ENCODE peak calls at places on chromosomes 5 and 9, in five cellular contexts. Q is right lobe of liver, C is fibroblast of pulmonary artery, Z is fibroblast of the aortic adventitia, I is heart right ventricle. T is an unnamed sample.

GRCh38 chr9:135087489-135087791 is at the start of gene OLFM1:
- DNase-seq in Q (peak; percentile 73), C (peak; percentile 63), Z (peak; percentile 45), I (peak; percentile 82), T (peak; percentile 93)

GRCh38 chr5:143515829-143516228 is 112.3 kb upstream of the NR3C1 start:
- DNase-seq in Q (peak; percentile 75), C (no peak), Z (no peak), I (peak; percentile 34), T (no peak)

GRCh38 chr5:38576442-38576841 is 20.0 kb upstream of the LIFR start:
- DNase-seq in Q (no peak), C (no peak), Z (no peak), I (no peak), T (no peak)

GRCh38 chr5:56567278-56567677 is 248.1 kb upstream of the MAP3K1 start:
- DNase-seq in Q (no peak), C (no peak), Z (no peak), I (no peak), T (no peak)

GRCh38 chr5:26568316-26568715 is 470.1 kb downstream of the CDH9 start:
- DNase-seq in Q (peak; percentile 24), C (no peak), Z (no peak), I (no peak), T (peak; percentile 47)

GRCh38 chr5:6773342-6774035 is 60.3 kb downstream of the TENT4A start:
- DNase-seq in Q (no peak), C (no peak), Z (no peak), I (no peak), T (no peak)

GRCh38 chr5:43315697-43316096 is 2.5 kb upstream of the HMGCS1 start:
- DNase-seq in Q (no peak), C (no peak), Z (no peak), I (no peak), T (no peak)

GRCh38 chr5:128227984-128228383 is 144.4 kb downstream of the SLC12A2 start:
- DNase-seq in Q (no peak), C (peak; percentile 89), Z (peak; percentile 96), I (no peak), T (no peak)

GRCh38 chr5:93654676-93655075 is 71.7 kb downstream of the NR2F1 start:
- DNase-seq in Q (no peak), C (peak; percentile 27), Z (peak; percentile 22), I (no peak), T (no peak)

GRCh38 chr9:129463477-129463876 is 157.4 kb downstream of the C9orf50 start:
- DNase-seq in Q (no peak), C (no peak), Z (no peak), I (no peak), T (no peak)

GRCh38 chr5:1889321-1890065 is 6.8 kb upstream of the IRX4 start:
- DNase-seq in Q (peak; percentile 35), C (no peak), Z (no peak), I (no peak), T (no peak)

GRCh38 chr9:121075251-121076036 is 689 bp downstream of the CNTRL start:
- DNase-seq in Q (no peak), C (no peak), Z (peak; percentile 31), I (no peak), T (no peak)

GRCh38 chr5:83547889-83548288 is 76.3 kb downstream of the VCAN start:
- DNase-seq in Q (no peak), C (no peak), Z (no peak), I (no peak), T (no peak)

GRCh38 chr9:114988962-114989599 is 58.7 kb upstream of the TNFSF8 start:
- DNase-seq in Q (no peak), C (no peak), Z (no peak), I (no peak), T (no peak)

GRCh38 chr5:172793577-172794488 is 22.8 kb upstream of the DUSP1 start:
- DNase-seq in Q (peak; percentile 70), C (peak; percentile 61), Z (peak; percentile 59), I (no peak), T (no peak)

GRCh38 chr5:7957329-7957728 is 88.4 kb downstream of the MTRR start:
- DNase-seq in Q (no peak), C (no peak), Z (no peak), I (no peak), T (no peak)

GRCh38 chr5:176180339-176180738 is 57.9 kb upstream of the SIMC1 start:
- DNase-seq in Q (no peak), C (peak; percentile 6), Z (peak; percentile 22), I (no peak), T (no peak)

GRCh38 chr9:14170973-14171596 is 142.9 kb downstream of the NFIB start:
- DNase-seq in Q (no peak), C (peak; percentile 79), Z (peak; percentile 68), I (no peak), T (no peak)

GRCh38 chr9:133114886-133115603 is 6.0 kb downstream of the RALGDS start:
- DNase-seq in Q (peak; percentile 54), C (no peak), Z (no peak), I (peak; percentile 13), T (peak; percentile 67)

GRCh38 chr5:126143622-126144021 is 279.6 kb upstream of the GRAMD2B start:
- DNase-seq in Q (no peak), C (no peak), Z (no peak), I (no peak), T (no peak)

GRCh38 chr5:176676361-176676824 is 29.1 kb downstream of the TSPAN17 start:
- DNase-seq in Q (no peak), C (peak; percentile 39), Z (peak; percentile 30), I (peak; percentile 65), T (peak; percentile 68)

DNA sequence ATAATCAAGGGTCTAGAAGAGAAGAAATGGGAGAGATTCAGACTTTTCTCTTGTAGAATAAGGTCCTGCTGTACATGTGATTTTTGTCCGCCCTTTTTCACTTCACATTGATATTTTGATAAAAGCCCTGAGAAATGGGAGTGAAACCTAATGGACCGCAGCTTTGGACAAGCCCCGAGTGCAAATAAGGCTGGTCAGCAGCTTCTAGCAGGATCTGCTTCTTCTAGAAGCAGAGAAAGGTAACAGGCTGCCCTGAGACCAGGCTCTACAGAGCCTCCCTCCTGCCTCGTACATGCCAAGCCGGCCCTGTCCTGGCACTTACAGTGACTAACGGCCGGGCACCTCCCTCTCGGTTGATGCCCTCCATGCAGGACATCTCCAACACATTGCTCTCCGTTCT is 33.4 kb downstream of the ACER2 start:
- DNase-seq in Q (no peak), C (no peak), Z (no peak), I (no peak), T (no peak)
- H3K4me3 ChIP-seq in Q (no peak overlapping the region), C (no peak overlapping the region), Z (no peak overlapping the region), I (no peak overlapping the region), T (no peak overlapping the region)

GRCh38 chr5:80926979-80927656 is 33.0 kb upstream of the RASGRF2 start:
- DNase-seq in Q (no peak), C (no peak), Z (no peak), I (no peak), T (no peak)

GRCh38 chr5:80921026-80921425 is 39.1 kb upstream of the RASGRF2 start:
- DNase-seq in Q (no peak), C (no peak), Z (no peak), I (no peak), T (no peak)

GRCh38 chr5:80928073-80928472 is 32.1 kb upstream of the RASGRF2 start:
- DNase-seq in Q (no peak), C (no peak), Z (no peak), I (no peak), T (no peak)

GRCh38 chr5:80926536-80926935 is 33.6 kb upstream of the RASGRF2 start:
- DNase-seq in Q (no peak), C (no peak), Z (no peak), I (no peak), T (no peak)

GRCh38 chr5:80925940-80926339 is 34.2 kb upstream of the RASGRF2 start:
- DNase-seq in Q (no peak), C (no peak), Z (no peak), I (no peak), T (no peak)
- H3K4me3 ChIP-seq in Q (no peak overlapping the region), C (no peak overlapping the region), Z (no peak overlapping the region), I (no peak overlapping the region), T (no peak overlapping the region)

GRCh38 chr5:158487677-158488076 is 612.0 kb downstream of the EBF1 start:
- DNase-seq in Q (no peak), C (no peak), Z (no peak), I (no peak), T (no peak)

GRCh38 chr5:158484968-158485367 is 614.7 kb downstream of the EBF1 start:
- DNase-seq in Q (no peak), C (no peak), Z (peak; percentile 26), I (no peak), T (no peak)

GRCh38 chr5:158485604-158486081 is 614.1 kb downstream of the EBF1 start:
- DNase-seq in Q (no peak), C (no peak), Z (peak; percentile 60), I (no peak), T (no peak)

GRCh38 chr5:158489207-158489532 is 610.5 kb downstream of the EBF1 start:
- DNase-seq in Q (no peak), C (no peak), Z (no peak), I (no peak), T (no peak)

GRCh38 chr5:158487156-158487555 is 612.6 kb downstream of the EBF1 start:
- DNase-seq in Q (no peak), C (no peak), Z (no peak), I (no peak), T (no peak)
- H3K4me3 ChIP-seq in Q (no peak overlapping the region), C (no peak overlapping the region), Z (no peak overlapping the region), I (no peak overlapping the region), T (no peak overlapping the region)

DNA sequence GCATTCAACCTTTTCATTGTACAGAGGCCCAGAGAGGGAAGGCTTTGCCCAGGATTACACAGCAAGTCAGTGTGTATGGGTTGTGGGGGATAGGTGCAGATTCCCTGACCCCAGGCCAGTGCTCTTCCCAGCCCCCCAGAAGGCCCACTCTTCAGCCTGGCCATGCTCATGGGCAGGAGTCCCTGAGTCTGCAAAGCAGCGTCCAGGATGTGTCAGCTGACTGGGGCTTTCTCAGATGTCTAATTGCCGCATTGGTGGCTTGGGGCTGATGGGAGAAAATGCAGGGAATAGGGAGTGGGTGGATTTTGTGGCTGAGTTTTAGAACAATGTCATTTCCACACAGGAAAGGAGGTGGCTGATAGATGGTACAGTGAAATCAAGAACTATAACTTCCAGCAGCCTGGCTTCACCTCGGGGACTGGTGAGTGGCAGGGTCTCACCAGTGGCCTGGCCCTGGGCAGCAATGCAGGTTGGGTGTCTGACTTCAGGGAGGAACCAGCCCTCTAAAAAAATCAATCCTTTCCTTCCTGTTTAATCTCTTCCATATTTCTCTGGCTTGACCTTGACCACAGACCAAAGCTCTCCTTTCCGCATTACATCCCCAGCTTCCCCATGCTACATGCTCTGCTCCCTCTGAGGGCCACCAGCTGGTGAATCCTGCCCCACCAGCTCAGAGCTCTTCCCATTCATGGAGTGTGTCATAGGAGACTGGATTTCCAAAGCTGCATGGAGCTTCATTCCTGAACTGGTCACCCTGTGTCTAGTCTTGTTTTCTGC is 14.2 kb downstream of the GLIPR2 start:
- DNase-seq in Q (no peak), C (peak; percentile 36), Z (no peak), I (no peak), T (peak; percentile 43)
- H3K4me3 ChIP-seq in Q (no peak overlapping the region), C (no peak overlapping the region), Z (no peak overlapping the region), I (peak overlapping the region; percentile 33), T (no peak overlapping the region)

DNA sequence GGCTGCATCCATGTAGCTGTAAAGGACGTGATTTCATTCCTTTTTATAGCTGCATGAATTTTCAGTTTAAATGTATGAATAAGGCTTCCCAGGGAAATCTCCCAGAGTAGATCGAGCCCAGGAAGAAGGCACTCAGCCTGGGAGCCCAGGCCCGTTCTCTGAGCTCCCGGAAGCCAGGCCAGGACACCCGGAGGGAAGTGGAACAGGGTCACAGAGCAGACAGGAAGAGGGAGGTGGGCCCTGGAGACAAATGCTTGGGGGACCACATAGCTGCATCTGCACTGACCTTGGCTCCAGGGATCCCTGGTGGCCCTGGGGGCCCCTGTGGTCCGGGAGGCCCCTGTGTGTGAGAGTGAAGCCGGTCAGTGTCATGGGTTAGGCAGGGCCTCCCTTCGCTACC is 19.7 kb upstream of the PHYKPL start:
- DNase-seq in Q (peak; percentile 55), C (no peak), Z (no peak), I (no peak), T (no peak)
- H3K4me3 ChIP-seq in Q (no peak overlapping the region), C (no peak overlapping the region), Z (no peak overlapping the region), I (no peak overlapping the region), T (no peak overlapping the region)

T was measured in kidney.